ENCODE peak calls at places on chromosomes 11 and 22, in four cellular contexts. V is colonic mucosa, C is body of pancreas, J is tibial artery. I is an unnamed sample.

GRCh38 chr11:59615132-59615636 is 390 bp downstream of the OSBP start:
- DNase-seq in V (peak; percentile 73), C (peak; percentile 78), J (peak; percentile 71), I (no peak)

GRCh38 chr22:24066260-24066659 is 55.2 kb downstream of the CABIN1 start:
- DNase-seq in V (no peak), C (peak; percentile 34), J (no peak), I (no peak)

GRCh38 chr11:74100735-74101134 is 70.1 kb downstream of the C2CD3 start:
- DNase-seq in V (no peak), C (no peak), J (no peak), I (no peak)

GRCh38 chr11:127334466-127334865 is 333.9 kb upstream of the KIRREL3 start:
- DNase-seq in V (no peak), C (no peak), J (no peak), I (no peak)

GRCh38 chr11:1121343-1122331 is 36.1 kb upstream of the MUC5AC start:
- DNase-seq in V (peak; percentile 16), C (peak; percentile 9), J (peak; percentile 44), I (no peak)

GRCh38 chr11:111176603-111177002 is 68.9 kb upstream of the POU2AF2 start:
- DNase-seq in V (no peak), C (no peak), J (no peak), I (no peak)

GRCh38 chr11:123451183-123451907 is 21.3 kb downstream of the GRAMD1B start:
- DNase-seq in V (no peak), C (no peak), J (no peak), I (no peak)

GRCh38 chr11:94132152-94132558 is 3.5 kb downstream of the PANX1 start:
- DNase-seq in V (no peak), C (no peak), J (peak; percentile 75), I (no peak)

GRCh38 chr11:73566977-73567755 is 30.7 kb downstream of the FAM168A start:
- DNase-seq in V (no peak), C (no peak), J (no peak), I (peak; percentile 64)

GRCh38 chr22:39254122-39254521 is 9.3 kb upstream of the PDGFB start:
- DNase-seq in V (no peak), C (no peak), J (no peak), I (no peak)

DNA sequence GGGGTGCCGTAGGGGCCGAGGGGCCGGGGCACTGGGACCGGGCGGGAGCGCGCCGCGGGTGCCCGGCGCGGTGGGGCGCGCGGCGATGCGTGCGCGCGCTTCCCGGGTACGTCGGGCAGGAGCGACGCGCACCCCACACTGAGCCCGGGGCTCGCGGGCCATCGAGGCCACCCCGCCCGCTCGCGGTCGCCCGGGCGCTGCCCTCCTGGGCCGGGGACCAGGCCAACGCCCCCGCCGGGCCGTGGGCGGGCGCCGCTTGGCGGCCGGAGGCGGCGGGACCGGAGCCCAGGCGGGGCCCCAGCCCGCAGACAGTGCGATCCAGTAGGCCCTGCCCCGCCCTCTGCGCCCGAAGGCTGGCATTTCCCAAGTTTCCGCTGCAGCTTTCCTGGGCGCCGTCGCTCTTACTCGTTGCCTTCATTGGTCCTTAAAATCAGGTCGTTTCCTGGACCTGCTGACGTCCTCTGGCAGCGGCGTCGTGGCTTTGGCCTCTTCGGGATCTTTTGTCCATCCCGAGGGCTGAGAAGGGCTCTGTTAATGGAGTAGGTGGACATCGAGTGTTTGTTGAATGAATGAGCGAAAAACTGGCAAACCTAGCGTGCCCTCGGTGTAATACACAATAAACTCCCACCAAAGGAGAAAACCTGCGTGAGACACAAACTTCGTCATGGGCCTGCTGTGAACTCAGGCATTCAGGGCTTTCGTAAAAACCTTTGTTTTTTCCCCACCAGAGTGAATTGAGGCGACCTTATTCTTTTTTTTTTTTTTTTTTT is 638 bp downstream of the PARVA start:
- DNase-seq in V (peak; percentile 86), C (peak; percentile 84), J (peak; percentile 93), I (peak; percentile 84)
- H3K27ac ChIP-seq in V (peak overlapping the region; percentile 97), C (peak overlapping the region; percentile 98), J (peak overlapping the region; percentile 95), I (peak overlapping the region; percentile 86)

GRCh38 chr22:22460060-22460459 is 48.5 kb downstream of the ZNF280B start:
- DNase-seq in V (no peak), C (no peak), J (no peak), I (no peak)
- H3K4me3 ChIP-seq in V (no peak overlapping the region), C (no peak overlapping the region), J (no peak overlapping the region), I (no peak overlapping the region)

GRCh38 chr11:121892131-121892681 is 223.8 kb downstream of the BLID start:
- DNase-seq in V (no peak), C (no peak), J (no peak), I (peak; percentile 94)
- H3K27ac ChIP-seq in V (no peak overlapping the region), C (no peak overlapping the region), J (no peak overlapping the region), I (peak overlapping the region; percentile 69)

GRCh38 chr11:64854157-64854533 is 9.7 kb upstream of the CDC42BPG start:
- DNase-seq in V (no peak), C (no peak), J (no peak), I (no peak)
- H3K4me3 ChIP-seq in V (no peak overlapping the region), C (no peak overlapping the region), J (no peak overlapping the region), I (no peak overlapping the region)

GRCh38 chr11:36451045-36451444 is 59.0 kb downstream of the TRAF6 start:
- DNase-seq in V (no peak), C (no peak), J (no peak), I (no peak)
- H3K27ac ChIP-seq in V (no peak overlapping the region), C (no peak overlapping the region), J (no peak overlapping the region), I (no peak overlapping the region)

DNA sequence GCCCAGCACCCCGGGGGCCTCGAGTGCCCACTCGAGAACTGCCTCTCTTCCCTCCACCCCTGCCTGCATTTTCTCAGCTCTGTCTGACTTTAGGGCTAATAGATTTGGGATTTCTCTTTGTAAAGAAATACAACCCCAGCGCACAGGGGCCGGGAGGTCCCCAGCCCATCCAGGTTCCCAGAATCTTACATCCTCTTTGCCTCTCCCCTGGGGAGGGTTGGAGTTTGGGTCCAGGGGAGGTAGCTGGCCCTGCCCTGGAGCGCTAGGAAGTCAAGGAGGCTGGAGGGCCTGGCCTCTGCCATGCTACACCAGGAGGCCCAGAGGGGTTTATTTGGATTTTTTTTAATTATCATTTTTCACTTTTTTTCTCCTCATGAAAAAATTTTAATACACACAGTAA is 65.7 kb upstream of the LMO1 start:
- DNase-seq in V (no peak), C (no peak), J (no peak), I (no peak)
- H3K4me3 ChIP-seq in V (no peak overlapping the region), C (no peak overlapping the region), J (no peak overlapping the region), I (peak overlapping the region; percentile 22)